ENCODE peak calls at places on chromosome 18, in four cellular contexts. A is H54, X is neuronal stem cell, Z is NCI-H774. K is an unnamed sample.

GRCh38 chr18:6997802-6998201 is 119.8 kb downstream of the LAMA1 start:
- DNase-seq in Z (no peak), X (no peak), A (no peak), K (no peak)

GRCh38 chr18:23932385-23933067 is 82.0 kb upstream of the TTC39C start:
- DNase-seq in X (no peak), Z (no peak), A (no peak), K (no peak)

GRCh38 chr18:37502601-37503000 is 63.0 kb downstream of the CELF4 start:
- DNase-seq in X (no peak), A (no peak), Z (no peak), K (no peak)

GRCh38 chr18:79321625-79322024 is 74.1 kb upstream of the NFATC1 start:
- DNase-seq in A (no peak), X (no peak), Z (no peak), K (no peak)

GRCh38 chr18:7084080-7084765 is 33.4 kb downstream of the LAMA1 start:
- DNase-seq in A (peak), X (no peak), Z (no peak), K (no peak)

GRCh38 chr18:56210466-56210865 is 427.9 kb downstream of the TXNL1 start:
- DNase-seq in A (no peak), X (no peak), Z (no peak), K (no peak)

GRCh38 chr18:25464211-25464610 is 112.2 kb upstream of the ZNF521 start:
- DNase-seq in Z (no peak), A (no peak), X (no peak), K (no peak)

GRCh38 chr18:13353424-13353823 is 134.9 kb downstream of the LDLRAD4 start:
- DNase-seq in A (no peak), Z (no peak), X (no peak), K (no peak)

GRCh38 chr18:38483326-38483725 is 917.7 kb upstream of the CELF4 start:
- DNase-seq in Z (no peak), X (no peak), A (no peak), K (no peak)

GRCh38 chr18:35460719-35461118 is 37.0 kb downstream of the INO80C start:
- DNase-seq in A (no peak), Z (no peak), X (no peak), K (peak)

GRCh38 chr18:11081009-11081532 is 68.3 kb downstream of the PIEZO2 start:
- DNase-seq in X (no peak), A (no peak), Z (no peak), K (no peak)

GRCh38 chr18:75478996-75479870 is 51.7 kb upstream of the SMIM21 start:
- DNase-seq in X (peak), A (no peak), Z (peak), K (no peak)

GRCh38 chr18:13271512-13271911 is 53.0 kb downstream of the LDLRAD4 start:
- DNase-seq in Z (no peak), X (no peak), A (no peak), K (no peak)

GRCh38 chr18:77004555-77005380 is 127.8 kb downstream of the MBP start:
- DNase-seq in X (no peak), Z (no peak), A (no peak), K (no peak)

GRCh38 chr18:11989966-11990380 is 8.7 kb downstream of the IMPA2 start:
- DNase-seq in Z (no peak), A (no peak), X (no peak), K (no peak)

GRCh38 chr18:715626-716025 is 3.2 kb upstream of the ENOSF1 start:
- DNase-seq in Z (no peak), X (no peak), A (no peak), K (no peak)

GRCh38 chr18:39946623-39947061 is 2008.4 kb upstream of the PIK3C3 start:
- DNase-seq in Z (no peak), A (peak), X (no peak), K (peak)

GRCh38 chr18:78517973-78518372 is 461.6 kb upstream of the SALL3 start:
- DNase-seq in X (no peak), Z (no peak), A (no peak), K (no peak)

GRCh38 chr18:9323750-9324445 is 10.7 kb upstream of the TWSG1 start:
- DNase-seq in Z (no peak), X (no peak), A (no peak), K (no peak)

GRCh38 chr18:58962331-58962730 is 97.7 kb downstream of the ZNF532 start:
- DNase-seq in X (no peak), Z (no peak), A (no peak), K (no peak)

GRCh38 chr18:11785444-11786055 is 65.7 kb upstream of the CHMP1B start:
- DNase-seq in Z (no peak), X (no peak), A (no peak), K (no peak)

GRCh38 chr18:67402543-67402942 is 114.0 kb downstream of the DSEL start:
- DNase-seq in X (no peak), Z (no peak), A (no peak), K (no peak)

GRCh38 chr18:45860971-45861370 is 35.5 kb downstream of the SIGLEC15 start:
- DNase-seq in X (no peak), Z (no peak), A (no peak), K (no peak)

GRCh38 chr18:22563098-22563707 is 145.5 kb upstream of the CTAGE1 start:
- DNase-seq in X (peak), A (peak), Z (peak), K (peak)

GRCh38 chr18:3791258-3791657 is 341.3 kb downstream of the TGIF1 start:
- DNase-seq in Z (no peak), A (no peak), X (no peak), K (no peak)

GRCh38 chr18:62394001-62394763 is 69.1 kb downstream of the TNFRSF11A start:
- DNase-seq in A (no peak), X (no peak), Z (no peak), K (no peak)

GRCh38 chr18:55213586-55213985 is 254.3 kb upstream of the CCDC68 start:
- DNase-seq in X (no peak), A (no peak), Z (no peak), K (no peak)

GRCh38 chr18:7950380-7951143 is 383.4 kb downstream of the PTPRM start:
- DNase-seq in A (peak), X (no peak), Z (no peak), K (no peak)

GRCh38 chr18:60113396-60113795 is 213.6 kb downstream of the PMAIP1 start:
- DNase-seq in Z (no peak), A (no peak), X (no peak), K (no peak)

GRCh38 chr18:3199942-3200645 is 19.7 kb downstream of the MYOM1 start:
- DNase-seq in X (no peak), Z (no peak), A (no peak), K (no peak)

GRCh38 chr18:12659904-12660605 is 2.1 kb upstream of the SPIRE1 start:
- DNase-seq in X (peak), A (peak), Z (peak), K (peak)

GRCh38 chr18:28183418-28184078 is 6.6 kb upstream of the CDH2 start:
- DNase-seq in Z (no peak), X (no peak), A (peak), K (no peak)

GRCh38 chr18:908631-909621 is 4.3 kb downstream of the ADCYAP1 start:
- DNase-seq in Z (no peak), X (no peak), A (no peak), K (no peak)

GRCh38 chr18:79875531-79875919 is 75.9 kb downstream of the SLC66A2 start:
- DNase-seq in X (no peak), A (no peak), Z (no peak), K (no peak)

GRCh38 chr18:48540329-48541025 is 1.6 kb downstream of the CTIF start:
- DNase-seq in A (peak), X (peak), Z (no peak), K (peak)

GRCh38 chr18:7779226-7779625 is 212.1 kb downstream of the PTPRM start:
- DNase-seq in X (no peak), A (no peak), Z (no peak), K (no peak)

GRCh38 chr18:23316986-23317385 is 136.1 kb upstream of the RIOK3 start:
- DNase-seq in X (no peak), A (no peak), Z (no peak), K (no peak)

GRCh38 chr18:37484893-37485834 is 80.4 kb downstream of the CELF4 start:
- DNase-seq in X (peak), A (no peak), Z (peak), K (no peak)

GRCh38 chr18:8662574-8663255 is 42.6 kb upstream of the MTCL1 start:
- DNase-seq in Z (peak), A (no peak), X (no peak), K (no peak)